ENCODE peak calls at places on chromosomes 4 and X, in four cellular contexts. One of them, this sample, is unnamed.

GRCh38 chr4:793109-793861 is 32.6 kb downstream of the CPLX1 start:
- DNase-seq in upper lobe of right lung: no peak
- DNase-seq in left ventricle myocardium inferior: no peak
- DNase-seq in choroid plexus epithelial cell: no peak
- DNase-seq in this sample: no peak

GRCh38 chr4:53688186-53688790 is 97.0 kb upstream of the LNX1 start:
- DNase-seq in choroid plexus epithelial cell: peak; percentile 100
- DNase-seq in upper lobe of right lung: no peak
- DNase-seq in left ventricle myocardium inferior: no peak
- DNase-seq in this sample: peak; percentile 98

GRCh38 chrX:111483140-111483539 is 28.3 kb upstream of the SERTM2 start:
- DNase-seq in left ventricle myocardium inferior: no peak
- DNase-seq in choroid plexus epithelial cell: no peak
- DNase-seq in upper lobe of right lung: no peak
- DNase-seq in this sample: no peak

GRCh38 chr4:7377223-7377865 is 57.4 kb downstream of the PSAPL1 start:
- DNase-seq in choroid plexus epithelial cell: no peak
- DNase-seq in left ventricle myocardium inferior: no peak
- DNase-seq in upper lobe of right lung: no peak
- DNase-seq in this sample: no peak

GRCh38 chr4:145887241-145887964 is 51.2 kb downstream of the ZNF827 start:
- DNase-seq in choroid plexus epithelial cell: peak; percentile 81
- DNase-seq in left ventricle myocardium inferior: no peak
- DNase-seq in upper lobe of right lung: no peak
- DNase-seq in this sample: peak; percentile 51

GRCh38 chr4:39763714-39764572 is 66.0 kb downstream of the UBE2K start:
- DNase-seq in choroid plexus epithelial cell: no peak
- DNase-seq in left ventricle myocardium inferior: no peak
- DNase-seq in upper lobe of right lung: no peak
- DNase-seq in this sample: no peak

GRCh38 chrX:131704136-131704695 is 160.3 kb downstream of the OR13H1 start:
- DNase-seq in upper lobe of right lung: no peak
- DNase-seq in left ventricle myocardium inferior: no peak
- DNase-seq in choroid plexus epithelial cell: no peak
- DNase-seq in this sample: peak; percentile 15

GRCh38 chrX:135009057-135009605 is 13.2 kb downstream of the RTL8B start:
- DNase-seq in choroid plexus epithelial cell: no peak
- DNase-seq in left ventricle myocardium inferior: no peak
- DNase-seq in upper lobe of right lung: no peak
- DNase-seq in this sample: no peak

GRCh38 chrX:155888139-155888538 is 7.0 kb downstream of the VAMP7 start:
- DNase-seq in choroid plexus epithelial cell: peak; percentile 78
- DNase-seq in left ventricle myocardium inferior: no peak
- DNase-seq in upper lobe of right lung: no peak
- DNase-seq in this sample: peak; percentile 68

GRCh38 chr4:84493092-84493850 is 5.8 kb downstream of the NKX6-1 start:
- DNase-seq in choroid plexus epithelial cell: no peak
- DNase-seq in upper lobe of right lung: no peak
- DNase-seq in left ventricle myocardium inferior: no peak
- DNase-seq in this sample: peak; percentile 64

GRCh38 chr4:33625762-33626161 is 2618.6 kb downstream of the ARAP2 start:
- DNase-seq in choroid plexus epithelial cell: peak; percentile 5
- DNase-seq in left ventricle myocardium inferior: no peak
- DNase-seq in upper lobe of right lung: no peak
- DNase-seq in this sample: peak; percentile 3

GRCh38 chr4:153241970-153242847 is 38.0 kb downstream of the TRIM2 start:
- DNase-seq in choroid plexus epithelial cell: peak; percentile 88
- DNase-seq in left ventricle myocardium inferior: no peak
- DNase-seq in upper lobe of right lung: no peak
- DNase-seq in this sample: peak; percentile 9

GRCh38 chrX:52424658-52425057 is 55.8 kb downstream of the XAGE2 start:
- DNase-seq in upper lobe of right lung: no peak
- DNase-seq in left ventricle myocardium inferior: no peak
- DNase-seq in choroid plexus epithelial cell: peak; percentile 26
- DNase-seq in this sample: peak; percentile 65

GRCh38 chrX:44244008-44244407 is 99.5 kb downstream of the EFHC2 start:
- DNase-seq in upper lobe of right lung: no peak
- DNase-seq in choroid plexus epithelial cell: peak; percentile 53
- DNase-seq in left ventricle myocardium inferior: no peak
- DNase-seq in this sample: peak; percentile 52

GRCh38 chr4:100935090-100935489 is 412.2 kb downstream of the PPP3CA start:
- DNase-seq in upper lobe of right lung: no peak
- DNase-seq in left ventricle myocardium inferior: no peak
- DNase-seq in choroid plexus epithelial cell: peak; percentile 31
- DNase-seq in this sample: peak; percentile 29
- TF ChIP-seq CTCF in upper lobe of right lung: peak; percentile 18
- TF ChIP-seq CTCF in left ventricle myocardium inferior: peak; percentile 37
- TF ChIP-seq CTCF in choroid plexus epithelial cell: peak; percentile 46
- TF ChIP-seq CTCF in this sample: peak; percentile 5

GRCh38 chr4:150708004-150708403 is 126.1 kb downstream of the MAB21L2 start:
- DNase-seq in left ventricle myocardium inferior: no peak
- DNase-seq in upper lobe of right lung: no peak
- DNase-seq in choroid plexus epithelial cell: no peak
- DNase-seq in this sample: no peak
- H3K4me3 ChIP-seq in left ventricle myocardium inferior: no peak overlapping the region
- H3K4me3 ChIP-seq in upper lobe of right lung: no peak overlapping the region
- H3K4me3 ChIP-seq in choroid plexus epithelial cell: no peak overlapping the region
- H3K4me3 ChIP-seq in this sample: no peak overlapping the region

GRCh38 chr4:159292137-159292896 is 189.4 kb downstream of the RAPGEF2 start:
- DNase-seq in choroid plexus epithelial cell: peak; percentile 40
- DNase-seq in left ventricle myocardium inferior: no peak
- DNase-seq in upper lobe of right lung: no peak
- DNase-seq in this sample: no peak
- TF ChIP-seq CTCF in choroid plexus epithelial cell: peak; percentile 21
- TF ChIP-seq CTCF in left ventricle myocardium inferior: no peak
- TF ChIP-seq CTCF in upper lobe of right lung: no peak
- TF ChIP-seq CTCF in this sample: no peak

GRCh38 chr4:83214079-83214478 is 70.5 kb downstream of the COQ2 start:
- DNase-seq in choroid plexus epithelial cell: no peak
- DNase-seq in upper lobe of right lung: no peak
- DNase-seq in left ventricle myocardium inferior: no peak
- DNase-seq in this sample: no peak

GRCh38 chr4:83213640-83214039 is 71.0 kb downstream of the COQ2 start:
- DNase-seq in upper lobe of right lung: no peak
- DNase-seq in left ventricle myocardium inferior: no peak
- DNase-seq in choroid plexus epithelial cell: no peak
- DNase-seq in this sample: no peak

GRCh38 chr4:83208371-83208770 is 76.2 kb downstream of the COQ2 start:
- DNase-seq in choroid plexus epithelial cell: no peak
- DNase-seq in left ventricle myocardium inferior: no peak
- DNase-seq in upper lobe of right lung: no peak
- DNase-seq in this sample: no peak

GRCh38 chr4:83208776-83209365 is 75.7 kb downstream of the COQ2 start:
- DNase-seq in upper lobe of right lung: no peak
- DNase-seq in left ventricle myocardium inferior: no peak
- DNase-seq in choroid plexus epithelial cell: no peak
- DNase-seq in this sample: peak; percentile 53

GRCh38 chr4:83212041-83212851 is 72.4 kb downstream of the COQ2 start:
- DNase-seq in upper lobe of right lung: no peak
- DNase-seq in left ventricle myocardium inferior: no peak
- DNase-seq in choroid plexus epithelial cell: no peak
- DNase-seq in this sample: no peak
- H3K4me3 ChIP-seq in upper lobe of right lung: no peak overlapping the region
- H3K4me3 ChIP-seq in left ventricle myocardium inferior: no peak overlapping the region
- H3K4me3 ChIP-seq in choroid plexus epithelial cell: no peak overlapping the region
- H3K4me3 ChIP-seq in this sample: no peak overlapping the region

GRCh38 chr4:156800463-156800862 is 171.1 kb downstream of the PDGFC start:
- DNase-seq in left ventricle myocardium inferior: no peak
- DNase-seq in upper lobe of right lung: no peak
- DNase-seq in choroid plexus epithelial cell: no peak
- DNase-seq in this sample: no peak
- TF ChIP-seq CTCF in left ventricle myocardium inferior: no peak
- TF ChIP-seq CTCF in upper lobe of right lung: no peak
- TF ChIP-seq CTCF in choroid plexus epithelial cell: no peak
- TF ChIP-seq CTCF in this sample: no peak

DNA sequence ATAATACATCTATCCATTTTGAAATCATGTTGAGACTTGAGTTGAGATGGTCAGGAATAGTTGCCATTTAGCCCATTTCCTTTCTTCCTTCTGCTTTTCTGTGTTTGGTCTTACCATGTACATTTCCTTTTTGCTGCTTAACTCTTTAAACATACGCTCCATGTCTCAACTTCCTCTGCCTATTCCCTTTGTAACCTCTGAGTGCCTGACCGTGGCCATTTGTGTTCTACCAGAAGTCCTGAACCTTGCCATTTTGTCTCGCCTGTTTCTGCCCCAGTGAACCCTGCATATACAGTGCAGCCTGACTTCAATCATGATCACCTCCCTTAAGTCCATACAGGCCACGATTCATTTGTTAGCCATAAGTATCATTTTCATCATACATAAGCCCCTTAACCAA is 169.0 kb downstream of the RAPGEF2 start:
- DNase-seq in left ventricle myocardium inferior: no peak
- DNase-seq in choroid plexus epithelial cell: no peak
- DNase-seq in upper lobe of right lung: no peak
- DNase-seq in this sample: no peak
- H3K4me3 ChIP-seq in left ventricle myocardium inferior: no peak overlapping the region
- H3K4me3 ChIP-seq in choroid plexus epithelial cell: no peak overlapping the region
- H3K4me3 ChIP-seq in upper lobe of right lung: no peak overlapping the region
- H3K4me3 ChIP-seq in this sample: no peak overlapping the region

This sample was measured in foreskin fibroblast.